ENCODE peak calls at places on chromosomes 7 and 10, in eight cellular contexts. One of them, this sample, is unnamed.

GRCh38 chr10:29634764-29635625 is at the start of gene SVIL:
- DNase-seq in brain microvascular endothelial cell: peak; percentile 92
- DNase-seq in HuH-7: peak; percentile 72
- DNase-seq in GM19239: no peak
- DNase-seq in myocyte: peak; percentile 98
- DNase-seq in naive B cell: no peak
- DNase-seq in A172: no peak
- DNase-seq in stimulated activated CD4-positive, alpha-beta T cell treated with anti-CD3 and anti-CD28 coated beads, Interleukin-15, amount 100 ng/mL, for 24 hours: no peak
- DNase-seq in this sample: no peak

GRCh38 chr10:127370601-127371000 is 174.2 kb upstream of the INSYN2A start:
- DNase-seq in brain microvascular endothelial cell: no peak
- DNase-seq in HuH-7: no peak
- DNase-seq in GM19239: no peak
- DNase-seq in myocyte: no peak
- DNase-seq in naive B cell: no peak
- DNase-seq in A172: no peak
- DNase-seq in stimulated activated CD4-positive, alpha-beta T cell treated with anti-CD3 and anti-CD28 coated beads, Interleukin-15, amount 100 ng/mL, for 24 hours: no peak
- DNase-seq in this sample: no peak

GRCh38 chr7:117623606-117624005 is 143.8 kb downstream of the CFTR start:
- DNase-seq in brain microvascular endothelial cell: no peak
- DNase-seq in HuH-7: no peak
- DNase-seq in GM19239: no peak
- DNase-seq in myocyte: no peak
- DNase-seq in naive B cell: no peak
- DNase-seq in A172: no peak
- DNase-seq in stimulated activated CD4-positive, alpha-beta T cell treated with anti-CD3 and anti-CD28 coated beads, Interleukin-15, amount 100 ng/mL, for 24 hours: no peak
- DNase-seq in this sample: no peak

GRCh38 chr10:102831322-102832071 is 5.7 kb downstream of the CYP17A1 start:
- DNase-seq in brain microvascular endothelial cell: no peak
- DNase-seq in HuH-7: no peak
- DNase-seq in GM19239: no peak
- DNase-seq in myocyte: no peak
- DNase-seq in naive B cell: no peak
- DNase-seq in A172: no peak
- DNase-seq in stimulated activated CD4-positive, alpha-beta T cell treated with anti-CD3 and anti-CD28 coated beads, Interleukin-15, amount 100 ng/mL, for 24 hours: no peak
- DNase-seq in this sample: no peak

GRCh38 chr10:71397340-71398212 is 856 bp downstream of the CDH23 start:
- DNase-seq in brain microvascular endothelial cell: no peak
- DNase-seq in HuH-7: no peak
- DNase-seq in GM19239: no peak
- DNase-seq in myocyte: no peak
- DNase-seq in naive B cell: no peak
- DNase-seq in A172: no peak
- DNase-seq in stimulated activated CD4-positive, alpha-beta T cell treated with anti-CD3 and anti-CD28 coated beads, Interleukin-15, amount 100 ng/mL, for 24 hours: peak; percentile 12
- DNase-seq in this sample: no peak

GRCh38 chr10:89164920-89165319 is 42.2 kb downstream of the CH25H start:
- DNase-seq in brain microvascular endothelial cell: no peak
- DNase-seq in HuH-7: no peak
- DNase-seq in GM19239: no peak
- DNase-seq in myocyte: no peak
- DNase-seq in naive B cell: no peak
- DNase-seq in A172: no peak
- DNase-seq in stimulated activated CD4-positive, alpha-beta T cell treated with anti-CD3 and anti-CD28 coated beads, Interleukin-15, amount 100 ng/mL, for 24 hours: no peak
- DNase-seq in this sample: no peak

GRCh38 chr10:121188005-121188404 is 336.8 kb downstream of the WDR11 start:
- DNase-seq in brain microvascular endothelial cell: no peak
- DNase-seq in HuH-7: peak; percentile 46
- DNase-seq in GM19239: no peak
- DNase-seq in myocyte: peak; percentile 27
- DNase-seq in naive B cell: no peak
- DNase-seq in A172: no peak
- DNase-seq in stimulated activated CD4-positive, alpha-beta T cell treated with anti-CD3 and anti-CD28 coated beads, Interleukin-15, amount 100 ng/mL, for 24 hours: no peak
- DNase-seq in this sample: no peak

GRCh38 chr10:29141761-29142160 is 147.1 kb upstream of the LYZL1 start:
- DNase-seq in brain microvascular endothelial cell: no peak
- DNase-seq in HuH-7: no peak
- DNase-seq in GM19239: no peak
- DNase-seq in myocyte: peak; percentile 30
- DNase-seq in naive B cell: no peak
- DNase-seq in A172: peak; percentile 86
- DNase-seq in stimulated activated CD4-positive, alpha-beta T cell treated with anti-CD3 and anti-CD28 coated beads, Interleukin-15, amount 100 ng/mL, for 24 hours: no peak
- DNase-seq in this sample: no peak

GRCh38 chr10:71080381-71081228 is 131.8 kb upstream of the UNC5B start:
- DNase-seq in brain microvascular endothelial cell: no peak
- DNase-seq in HuH-7: no peak
- DNase-seq in GM19239: no peak
- DNase-seq in myocyte: peak; percentile 34
- DNase-seq in naive B cell: no peak
- DNase-seq in A172: no peak
- DNase-seq in stimulated activated CD4-positive, alpha-beta T cell treated with anti-CD3 and anti-CD28 coated beads, Interleukin-15, amount 100 ng/mL, for 24 hours: no peak
- DNase-seq in this sample: no peak

GRCh38 chr7:105046414-105046813 is 32.4 kb downstream of the KMT2E start:
- DNase-seq in brain microvascular endothelial cell: no peak
- DNase-seq in HuH-7: no peak
- DNase-seq in GM19239: no peak
- DNase-seq in myocyte: no peak
- DNase-seq in naive B cell: no peak
- DNase-seq in A172: peak; percentile 35
- DNase-seq in stimulated activated CD4-positive, alpha-beta T cell treated with anti-CD3 and anti-CD28 coated beads, Interleukin-15, amount 100 ng/mL, for 24 hours: no peak
- DNase-seq in this sample: no peak

GRCh38 chr10:88538038-88538437 is 45.1 kb downstream of the RNLS start:
- DNase-seq in brain microvascular endothelial cell: no peak
- DNase-seq in HuH-7: no peak
- DNase-seq in GM19239: no peak
- DNase-seq in myocyte: peak; percentile 90
- DNase-seq in naive B cell: no peak
- DNase-seq in A172: peak; percentile 11
- DNase-seq in stimulated activated CD4-positive, alpha-beta T cell treated with anti-CD3 and anti-CD28 coated beads, Interleukin-15, amount 100 ng/mL, for 24 hours: no peak
- DNase-seq in this sample: no peak

GRCh38 chr10:5659702-5660528 is 6.5 kb downstream of the ASB13 start:
- DNase-seq in brain microvascular endothelial cell: peak; percentile 53
- DNase-seq in HuH-7: peak; percentile 87
- DNase-seq in GM19239: no peak
- DNase-seq in myocyte: peak; percentile 7
- DNase-seq in naive B cell: no peak
- DNase-seq in A172: peak; percentile 71
- DNase-seq in stimulated activated CD4-positive, alpha-beta T cell treated with anti-CD3 and anti-CD28 coated beads, Interleukin-15, amount 100 ng/mL, for 24 hours: peak; percentile 18
- DNase-seq in this sample: no peak

GRCh38 chr10:88991161-88991899 is 732 bp downstream of the FAS start:
- DNase-seq in brain microvascular endothelial cell: peak; percentile 66
- DNase-seq in HuH-7: peak; percentile 22
- DNase-seq in GM19239: no peak
- DNase-seq in myocyte: peak; percentile 83
- DNase-seq in naive B cell: peak; percentile 26
- DNase-seq in A172: peak; percentile 42
- DNase-seq in stimulated activated CD4-positive, alpha-beta T cell treated with anti-CD3 and anti-CD28 coated beads, Interleukin-15, amount 100 ng/mL, for 24 hours: peak; percentile 81
- DNase-seq in this sample: peak; percentile 68

GRCh38 chr10:124588736-124589451 is 127.3 kb downstream of the LHPP start:
- DNase-seq in brain microvascular endothelial cell: no peak
- DNase-seq in HuH-7: peak; percentile 77
- DNase-seq in GM19239: no peak
- DNase-seq in myocyte: peak; percentile 89
- DNase-seq in naive B cell: no peak
- DNase-seq in A172: peak; percentile 79
- DNase-seq in stimulated activated CD4-positive, alpha-beta T cell treated with anti-CD3 and anti-CD28 coated beads, Interleukin-15, amount 100 ng/mL, for 24 hours: no peak
- DNase-seq in this sample: no peak